ENCODE peak calls at places on chromosomes 5 and 9, in five cellular contexts. One of them, this sample, is unnamed.

GRCh38 chr5:178123094-178123986 is 7.5 kb upstream of the RMND5B start:
- DNase-seq in NCI-H460: no peak
- DNase-seq in T-cell: no peak
- DNase-seq in endothelial cell: no peak
- DNase-seq in AG10803: no peak
- DNase-seq in this sample: no peak

GRCh38 chr5:61407706-61408105 is 75.6 kb downstream of the ZSWIM6 start:
- DNase-seq in NCI-H460: no peak
- DNase-seq in AG10803: no peak
- DNase-seq in T-cell: no peak
- DNase-seq in endothelial cell: no peak
- DNase-seq in this sample: no peak

GRCh38 chr5:148794729-148795590 is 31.5 kb upstream of the ADRB2 start:
- DNase-seq in T-cell: no peak
- DNase-seq in NCI-H460: no peak
- DNase-seq in endothelial cell: no peak
- DNase-seq in AG10803: peak
- DNase-seq in this sample: peak

GRCh38 chr5:163089926-163090325 is 347.5 kb upstream of the CCNG1 start:
- DNase-seq in NCI-H460: no peak
- DNase-seq in T-cell: no peak
- DNase-seq in endothelial cell: no peak
- DNase-seq in AG10803: no peak
- DNase-seq in this sample: no peak

GRCh38 chr9:131609116-131609830 is 64.0 kb downstream of the PRRT1B start:
- DNase-seq in endothelial cell: no peak
- DNase-seq in AG10803: peak
- DNase-seq in NCI-H460: no peak
- DNase-seq in T-cell: no peak
- DNase-seq in this sample: peak

GRCh38 chr5:32880781-32881180 is 169.7 kb downstream of the NPR3 start:
- DNase-seq in T-cell: no peak
- DNase-seq in NCI-H460: no peak
- DNase-seq in endothelial cell: no peak
- DNase-seq in AG10803: no peak
- DNase-seq in this sample: peak

GRCh38 chr9:137396227-137396626 is 26.7 kb downstream of the EXD3 start:
- DNase-seq in AG10803: peak
- DNase-seq in NCI-H460: no peak
- DNase-seq in T-cell: no peak
- DNase-seq in endothelial cell: no peak
- DNase-seq in this sample: peak

GRCh38 chr9:85511746-85512145 is 230.0 kb downstream of the AGTPBP1 start:
- DNase-seq in AG10803: no peak
- DNase-seq in T-cell: no peak
- DNase-seq in endothelial cell: no peak
- DNase-seq in NCI-H460: no peak
- DNase-seq in this sample: no peak

GRCh38 chr9:107488400-107489143 is 997 bp downstream of the KLF4 start:
- DNase-seq in NCI-H460: peak
- DNase-seq in AG10803: peak
- DNase-seq in T-cell: no peak
- DNase-seq in endothelial cell: peak
- DNase-seq in this sample: peak

GRCh38 chr5:41256400-41256799 is 43.1 kb upstream of the C6 start:
- DNase-seq in T-cell: no peak
- DNase-seq in NCI-H460: no peak
- DNase-seq in endothelial cell: no peak
- DNase-seq in AG10803: no peak
- DNase-seq in this sample: no peak

GRCh38 chr9:81682797-81683196 is 6.5 kb downstream of the TLE1 start:
- DNase-seq in endothelial cell: no peak
- DNase-seq in NCI-H460: no peak
- DNase-seq in T-cell: no peak
- DNase-seq in AG10803: no peak
- DNase-seq in this sample: no peak

GRCh38 chr9:16869140-16869903 is 1.1 kb downstream of the BNC2 start:
- DNase-seq in endothelial cell: no peak
- DNase-seq in AG10803: no peak
- DNase-seq in T-cell: no peak
- DNase-seq in NCI-H460: no peak
- DNase-seq in this sample: peak